ENCODE peak calls at places on chromosome 3, in five cellular contexts. O, L, V, P and K are unnamed samples. For H3K4me1, the result is how much of the 10 kb centered on the place peaks cover.

GRCh38 chr3:120469440-120470415 is 18.9 kb upstream of the FSTL1 start:
- DNase-seq in O (peak), V (no peak), P (no peak), L (peak), K (no peak)

GRCh38 chr3:15903164-15903563 is 105.4 kb upstream of the ANKRD28 start:
- DNase-seq in O (peak), V (no peak), L (peak), P (no peak), K (no peak)

GRCh38 chr3:37115451-37115850 is 58.9 kb downstream of the LRRFIP2 start:
- DNase-seq in L (no peak), O (peak), P (peak), V (no peak), K (no peak)

GRCh38 chr3:58101499-58102370 is 93.5 kb downstream of the FLNB start:
- DNase-seq in L (no peak), O (no peak), P (no peak), V (no peak), K (no peak)

GRCh38 chr3:136311256-136311655 is 61.1 kb downstream of the PCCB start:
- DNase-seq in V (no peak), P (no peak), L (no peak), O (no peak), K (no peak)

GRCh38 chr3:52039846-52040245 is 16.5 kb downstream of the DUSP7 start:
- DNase-seq in P (no peak), O (no peak), V (peak), L (peak), K (no peak)

GRCh38 chr3:71444028-71444860 is 139.3 kb downstream of the FOXP1 start:
- DNase-seq in L (peak), O (peak), P (peak), V (no peak), K (peak)

GRCh38 chr3:124886168-124887051 is 755 bp downstream of the ITGB5 start:
- DNase-seq in L (peak), P (peak), O (peak), V (peak), K (peak)

GRCh38 chr3:33392703-33393125 is 47.5 kb downstream of the UBP1 start:
- DNase-seq in P (peak), L (peak), V (no peak), O (peak), K (no peak)

GRCh38 chr3:195250473-195251251 is 20.3 kb downstream of the XXYLT1 start:
- DNase-seq in P (peak), O (no peak), V (no peak), L (no peak), K (no peak)

GRCh38 chr3:194130807-194131589 is 5.0 kb upstream of the HES1 start:
- DNase-seq in O (no peak), V (no peak), P (no peak), L (peak), K (peak)

GRCh38 chr3:138692152-138692551 is 83.6 kb downstream of the FAIM start:
- DNase-seq in L (no peak), P (no peak), V (no peak), O (no peak), K (no peak)
- H3K4me1 ChIP-seq in L (under half), P (under half), V (under half), O (under half), K (under half)

DNA sequence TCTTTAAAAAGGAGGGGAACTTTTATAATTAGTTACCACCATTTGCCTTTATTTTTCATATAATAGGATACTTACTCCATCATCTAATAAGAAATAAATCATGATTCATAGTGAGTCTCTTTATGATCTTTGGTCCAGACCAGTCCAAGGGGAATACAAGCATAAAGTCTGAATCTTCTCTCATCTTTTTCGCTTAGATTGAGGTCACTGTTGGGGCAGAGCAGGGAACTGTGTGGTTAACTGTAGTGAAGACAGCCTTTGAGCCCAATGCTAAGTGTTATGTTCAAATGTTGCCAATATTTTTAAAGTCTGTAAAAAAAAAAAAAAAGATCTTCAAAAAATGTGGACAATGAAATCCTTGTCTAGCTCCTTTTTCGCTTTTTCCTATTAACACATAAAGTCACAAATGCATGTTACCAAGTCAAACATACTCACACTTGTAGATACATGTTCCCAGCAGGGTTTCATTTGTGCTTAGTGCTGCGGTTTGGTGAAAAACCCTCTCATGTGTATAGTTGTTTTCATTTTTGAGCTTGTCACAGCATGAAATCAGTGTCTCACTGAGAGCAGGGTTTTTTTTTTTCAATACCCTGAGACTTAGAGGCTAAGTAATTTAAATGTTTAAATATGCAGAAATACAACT is 72.1 kb downstream of the EPHA3 start:
- DNase-seq in O (no peak), P (no peak), V (no peak), L (peak), K (peak)
- H3K9ac ChIP-seq in O (no peak), P (no peak), V (no peak), L (no peak), K (no peak)

DNA sequence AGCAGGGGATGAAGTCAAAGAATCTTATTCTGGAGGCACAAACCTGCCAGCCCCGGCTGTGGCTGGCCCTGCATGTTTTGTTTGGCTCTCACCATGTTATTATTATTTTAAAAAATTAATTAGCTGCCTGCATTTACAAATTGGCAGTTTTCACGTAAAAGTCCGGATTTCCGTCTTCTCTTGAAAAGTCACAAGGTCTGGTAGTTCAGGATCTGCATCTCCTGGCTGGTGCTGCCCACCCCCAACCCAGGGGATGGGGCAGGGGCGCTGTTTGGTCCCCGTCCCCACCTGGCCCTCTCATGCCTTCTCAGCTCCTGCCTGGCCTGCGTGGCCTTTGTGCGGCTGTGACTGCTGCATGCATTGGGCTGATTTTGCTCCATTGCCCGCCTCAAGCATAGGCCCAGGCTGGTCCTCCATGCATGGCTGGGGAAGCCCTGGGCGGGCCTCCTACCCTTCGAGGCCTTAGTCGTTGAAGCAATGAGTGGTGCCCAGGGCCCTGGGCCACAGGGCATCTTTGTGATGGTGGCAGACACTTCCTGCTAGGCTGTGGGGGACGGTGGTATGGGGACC is 2.0 kb downstream of the FBLN2 start:
- DNase-seq in L (no peak), V (peak), P (peak), O (no peak), K (no peak)
- H3K27ac ChIP-seq in L (no peak), V (no peak), P (no peak), O (no peak), K (no peak)

GRCh38 chr3:184757010-184757651 is 45.3 kb upstream of the MAGEF1 start:
- DNase-seq in V (peak), O (peak), L (peak), P (peak), K (peak)
- H3K4me1 ChIP-seq in V (under half), O (under half), L (under half), P (under half), K (under half)

GRCh38 chr3:59685432-59685831 is 635.6 kb upstream of the CFAP20DC start:
- DNase-seq in P (no peak), V (no peak), L (no peak), O (no peak), K (no peak)
- H3K9ac ChIP-seq in P (no peak), V (no peak), L (no peak), O (no peak), K (no peak)

GRCh38 chr3:115100806-115101205 is 46.3 kb downstream of the ZBTB20 start:
- DNase-seq in L (no peak), V (no peak), O (no peak), P (no peak), K (no peak)
- H3K27ac ChIP-seq in L (no peak), V (no peak), O (no peak), P (no peak), K (no peak)

GRCh38 chr3:31909455-31909854 is 71.6 kb downstream of the OSBPL10 start:
- DNase-seq in O (no peak), V (no peak), P (no peak), L (no peak), K (no peak)
- H3K4me1 ChIP-seq in O (under half), V (under half), P (under half), L (under half), K (under half)

DNA sequence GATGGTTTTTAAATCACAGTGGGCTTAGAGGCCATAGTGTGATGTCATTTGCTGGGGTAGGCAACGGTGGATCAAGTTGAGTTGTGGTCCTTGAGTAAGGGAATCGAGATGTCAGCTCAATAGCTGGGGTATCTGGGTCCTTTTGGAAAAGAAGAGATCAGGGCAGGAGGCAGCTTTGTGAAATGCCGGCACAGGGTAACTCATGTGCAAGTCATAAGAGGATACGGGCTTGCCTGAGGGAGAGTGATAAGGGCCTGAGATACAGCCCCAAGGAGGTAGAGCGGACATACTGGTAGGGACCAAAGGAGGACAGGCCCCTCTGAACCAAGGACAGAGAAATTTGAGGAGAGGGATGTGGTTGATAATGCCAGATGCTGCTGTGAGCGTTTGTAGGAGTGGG is 4.2 kb upstream of the FAM131A start:
- DNase-seq in P (no peak), O (no peak), L (no peak), V (no peak), K (no peak)
- H3K9ac ChIP-seq in P (peak), O (peak), L (peak), V (no peak), K (no peak)

DNA sequence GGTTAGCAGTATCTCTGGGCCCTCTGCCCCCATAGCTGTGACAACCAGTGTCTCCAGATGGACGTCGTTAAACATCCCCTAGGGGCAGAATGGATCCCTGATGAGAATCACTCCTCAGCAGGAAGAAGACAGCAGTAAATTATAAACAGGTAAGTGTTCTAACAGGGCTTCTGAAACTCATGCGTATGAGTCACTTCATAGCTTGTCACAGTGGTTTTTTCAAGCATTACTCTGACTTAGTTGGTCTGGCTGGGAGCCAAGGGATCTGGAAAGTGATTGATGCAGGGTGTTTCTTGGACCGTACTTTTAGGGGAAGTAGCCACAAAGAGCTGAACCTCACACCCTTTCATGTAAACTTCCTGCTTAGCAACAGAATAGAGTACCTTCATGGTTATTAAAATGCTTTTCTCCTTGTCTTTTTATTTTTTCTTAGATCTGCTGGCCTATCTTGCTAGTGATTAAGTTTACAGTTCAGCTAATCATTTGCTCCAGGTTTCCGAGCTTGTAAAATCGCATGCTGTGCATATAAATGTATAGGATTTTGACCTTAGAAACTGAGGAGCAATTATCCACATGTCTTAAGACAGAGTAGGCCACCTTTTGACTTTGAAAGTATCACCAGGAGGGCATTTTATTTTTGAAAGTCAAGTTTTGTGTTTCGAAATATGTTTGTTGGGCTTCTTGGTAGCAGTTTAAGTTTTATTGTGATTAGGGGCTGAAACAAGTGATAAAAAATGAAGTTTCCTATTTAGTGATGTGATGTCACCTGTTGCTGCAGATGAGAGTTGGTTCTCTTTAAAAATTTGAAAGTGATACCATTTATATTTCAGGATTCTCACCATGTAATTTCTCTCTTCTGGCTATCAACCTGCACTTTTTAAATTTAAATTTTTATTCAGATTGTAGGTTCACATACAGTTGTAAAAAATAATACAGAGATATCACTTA is 333.9 kb downstream of the PTPRG start:
- DNase-seq in P (peak), L (peak), O (peak), V (peak), K (peak)
- H3K27ac ChIP-seq in P (no peak), L (no peak), O (no peak), V (no peak), K (peak)